ENCODE peak calls at places on chromosomes 5 and 9, in four cellular contexts. S is IMR-90, Q is HepG2, E is K562. X is an unnamed sample.

GRCh38 chr5:135593886-135594285 is 15.1 kb upstream of the CXCL14 start:
- DNase-seq in S (no peak), Q (no peak), E (no peak), X (no peak)

GRCh38 chr5:33766023-33766422 is 125.8 kb downstream of the ADAMTS12 start:
- DNase-seq in S (no peak), Q (no peak), E (no peak), X (no peak)

GRCh38 chr5:78956901-78957300 is 28.2 kb downstream of the ARSB start:
- DNase-seq in S (no peak), Q (no peak), E (no peak), X (no peak)

GRCh38 chr9:90062982-90063381 is 458.2 kb downstream of the GADD45G start:
- DNase-seq in S (no peak), Q (no peak), E (no peak), X (no peak)

GRCh38 chr5:154513669-154514084 is 35.6 kb upstream of the HAND1 start:
- DNase-seq in S (no peak), Q (no peak), E (no peak), X (no peak)

GRCh38 chr9:35746583-35746982 is 2.4 kb downstream of the GBA2 start:
- DNase-seq in S (no peak), Q (peak), E (no peak), X (no peak)

GRCh38 chr9:10130061-10130675 is 482.6 kb downstream of the PTPRD start:
- DNase-seq in S (peak), Q (no peak), E (no peak), X (no peak)

GRCh38 chr9:32524558-32525461 is 1.2 kb downstream of the RIGI start:
- DNase-seq in S (no peak), Q (peak), E (no peak), X (no peak)

GRCh38 chr5:121581588-121581987 is 270.1 kb upstream of the FTMT start:
- DNase-seq in S (no peak), Q (no peak), E (no peak), X (no peak)

GRCh38 chr9:99835581-99835980 is 13.9 kb downstream of the NR4A3 start:
- DNase-seq in S (no peak), Q (no peak), E (no peak), X (no peak)

GRCh38 chr5:148382961-148383360 is 797 bp upstream of the FBXO38 start:
- DNase-seq in S (no peak), Q (no peak), E (no peak), X (no peak)

GRCh38 chr5:72180925-72181324 is 73.7 kb downstream of the MAP1B start:
- DNase-seq in S (no peak), Q (no peak), E (no peak), X (no peak)

GRCh38 chr5:141121985-141122384 is 367 bp downstream of the PCDHB4 start:
- DNase-seq in S (no peak), Q (no peak), E (no peak), X (no peak)

GRCh38 chr9:15304620-15305019 is 2.4 kb downstream of the TTC39B start:
- DNase-seq in S (no peak), Q (peak), E (no peak), X (no peak)

GRCh38 chr9:92328225-92328624 is 2.5 kb downstream of the CENPP start:
- DNase-seq in S (peak), Q (peak), E (peak), X (peak)

GRCh38 chr9:81832571-81833285 is 95.5 kb upstream of the SPATA31D4 start:
- DNase-seq in S (no peak), Q (no peak), E (no peak), X (no peak)

GRCh38 chr9:6552738-6553121 is 92.8 kb downstream of the GLDC start:
- DNase-seq in S (peak), Q (no peak), E (no peak), X (no peak)

GRCh38 chr5:92769986-92770385 is 811.0 kb downstream of the NR2F1-AS1 start:
- DNase-seq in S (peak), Q (no peak), E (no peak), X (no peak)

GRCh38 chr5:84374568-84374967 is 10.1 kb downstream of the EDIL3 start:
- DNase-seq in S (no peak), Q (no peak), E (no peak), X (no peak)

GRCh38 chr5:32869216-32869615 is 158.1 kb downstream of the NPR3 start:
- DNase-seq in S (peak), Q (no peak), E (no peak), X (no peak)

GRCh38 chr9:96603305-96604004 is 16.2 kb downstream of the CDC14B start:
- DNase-seq in S (peak), Q (no peak), E (no peak), X (no peak)

GRCh38 chr5:83095973-83096539 is 18.7 kb downstream of the XRCC4 start:
- DNase-seq in S (peak), Q (peak), E (peak), X (peak)

GRCh38 chr9:35476596-35476995 is 13.3 kb upstream of the RUSC2 start:
- DNase-seq in S (no peak), Q (no peak), E (no peak), X (no peak)

GRCh38 chr5:169904059-169904458 is 76.2 kb downstream of the INSYN2B start:
- DNase-seq in S (peak), Q (no peak), E (no peak), X (no peak)

GRCh38 chr9:17018001-17018491 is 116.8 kb upstream of the CNTLN start:
- DNase-seq in S (peak), Q (no peak), E (no peak), X (no peak)

GRCh38 chr5:181221105-181221791 is 1.8 kb upstream of the TRIM41 start:
- DNase-seq in S (no peak), Q (no peak), E (peak), X (no peak)

GRCh38 chr5:173283318-173284288 is 44.6 kb downstream of the STC2 start:
- DNase-seq in S (peak), Q (peak), E (peak), X (peak)

GRCh38 chr9:77514886-77515711 is 133.0 kb downstream of the GNA14 start:
- DNase-seq in S (no peak), Q (peak), E (no peak), X (peak)
- TF ChIP-seq MAZ in S (no peak), Q (no peak), E (no peak), X (no peak)

DNA sequence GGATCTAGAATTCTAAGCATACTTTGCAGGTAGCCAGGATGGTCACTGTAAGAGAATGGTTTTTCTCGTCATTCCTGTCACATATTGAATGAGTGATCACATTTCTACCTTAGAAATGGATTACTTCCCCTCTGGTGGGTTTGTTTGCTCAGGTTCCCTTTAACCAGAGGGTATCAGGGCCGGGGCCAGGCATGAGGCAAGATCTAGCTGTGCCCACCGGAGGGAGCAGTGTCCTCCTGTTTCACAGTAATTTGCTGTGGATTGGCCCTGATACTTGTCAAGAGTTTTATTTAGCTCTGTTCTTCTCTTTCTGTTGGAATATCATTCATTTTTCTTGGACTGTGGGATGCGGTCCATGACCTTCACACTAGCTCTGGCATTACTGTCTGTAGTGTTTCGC is 42.3 kb upstream of the ZBED3 start:
- DNase-seq in S (peak), Q (peak), E (no peak), X (peak)
- TF ChIP-seq MAZ in S (no peak), Q (no peak), E (no peak), X (no peak)

GRCh38 chr9:85055506-85056202 is 386.1 kb downstream of the NTRK2 start:
- DNase-seq in S (no peak), Q (no peak), E (no peak), X (no peak)

GRCh38 chr9:85056203-85056572 is 386.7 kb downstream of the NTRK2 start:
- DNase-seq in S (no peak), Q (no peak), E (no peak), X (no peak)

GRCh38 chr9:85053206-85053605 is 383.7 kb downstream of the NTRK2 start:
- DNase-seq in S (no peak), Q (no peak), E (no peak), X (no peak)
- TF ChIP-seq MAZ in S (no peak), Q (no peak), E (no peak), X (no peak)

GRCh38 chr5:53369681-53370080 is 110.7 kb upstream of the FST start:
- DNase-seq in S (no peak), Q (no peak), E (no peak), X (no peak)
- TF ChIP-seq MAZ in S (no peak), Q (no peak), E (no peak), X (no peak)

GRCh38 chr9:130536594-130537215 is 42.7 kb upstream of the FUBP3 start:
- DNase-seq in S (no peak), Q (no peak), E (peak), X (no peak)
- TF ChIP-seq MAZ in S (no peak), Q (no peak), E (no peak), X (no peak)

GRCh38 chr9:133946840-133947486 is 45.2 kb downstream of the VAV2 start:
- DNase-seq in S (no peak), Q (no peak), E (no peak), X (no peak)

GRCh38 chr9:133944746-133945135 is 47.4 kb downstream of the VAV2 start:
- DNase-seq in S (peak), Q (no peak), E (no peak), X (no peak)

GRCh38 chr9:133943781-133944745 is 48.1 kb downstream of the VAV2 start:
- DNase-seq in S (peak), Q (no peak), E (no peak), X (no peak)

GRCh38 chr9:133945977-133946753 is 46.0 kb downstream of the VAV2 start:
- DNase-seq in S (no peak), Q (no peak), E (no peak), X (no peak)

GRCh38 chr9:133945314-133945975 is 46.7 kb downstream of the VAV2 start:
- DNase-seq in S (no peak), Q (no peak), E (no peak), X (no peak)
- TF ChIP-seq MAZ in S (no peak), Q (no peak), E (no peak), X (no peak)